ENCODE peak calls at places on chromosomes 7 and 10, in six cellular contexts. P is fibroblast of lung, Q is hepatocyte, K is left lung, R is suprapubic skin, D is prostate gland. J is an unnamed sample.
A peak's percentile ranks its signal among the peaks of the same experiment; 100 is the strongest.

GRCh38 chr10:59383436-59383835 is 21.1 kb upstream of the FAM13C start:
- DNase-seq in Q (no peak), K (no peak), R (no peak), D (no peak), P (peak; percentile 81), J (no peak)

GRCh38 chr7:95660023-95660434 is 63.7 kb upstream of the PDK4 start:
- DNase-seq in D (peak; percentile 11), K (no peak), P (peak; percentile 47), R (no peak), Q (peak; percentile 71), J (no peak)

GRCh38 chr10:46544989-46545791 is 11.3 kb downstream of the GPRIN2 start:
- DNase-seq in D (no peak), K (peak; percentile 31), P (no peak), R (peak; percentile 57), Q (no peak), J (no peak)

GRCh38 chr7:132942721-132943120 is 139.2 kb downstream of the CHCHD3 start:
- DNase-seq in K (no peak), P (no peak), D (no peak), Q (no peak), R (no peak), J (no peak)

GRCh38 chr10:59657724-59658123 is 51.9 kb downstream of the SLC16A9 start:
- DNase-seq in K (no peak), D (no peak), Q (no peak), R (no peak), P (no peak), J (peak; percentile 32)

GRCh38 chr10:108362956-108363355 is 1198.5 kb upstream of the SORCS1 start:
- DNase-seq in D (no peak), P (no peak), K (no peak), Q (no peak), R (no peak), J (no peak)

GRCh38 chr10:96124230-96125141 is 5.6 kb upstream of the ZNF518A start:
- DNase-seq in P (peak; percentile 59), K (peak; percentile 51), R (no peak), D (no peak), Q (peak; percentile 78), J (peak; percentile 8)

GRCh38 chr10:381346-381745 is 246.1 kb downstream of the ZMYND11 start:
- DNase-seq in R (no peak), D (no peak), P (no peak), Q (no peak), K (no peak), J (no peak)

GRCh38 chr7:138556771-138557484 is 96.9 kb downstream of the TRIM24 start:
- DNase-seq in Q (no peak), K (no peak), R (no peak), P (peak; percentile 13), D (no peak), J (no peak)

GRCh38 chr10:88243847-88244730 is 339.0 kb downstream of the RNLS start:
- DNase-seq in K (peak; percentile 43), D (no peak), P (peak; percentile 89), R (no peak), Q (peak; percentile 78), J (peak; percentile 32)

GRCh38 chr10:104246981-104247380 is 7.7 kb upstream of the GSTO1 start:
- DNase-seq in R (no peak), K (no peak), P (peak; percentile 80), D (no peak), Q (no peak), J (no peak)

GRCh38 chr7:111392976-111393762 is 169.1 kb downstream of the IMMP2L start:
- DNase-seq in D (no peak), Q (no peak), R (no peak), K (no peak), P (no peak), J (no peak)

GRCh38 chr10:62454696-62455451 is 80.7 kb downstream of the ZNF365 start:
- DNase-seq in P (peak; percentile 46), Q (peak; percentile 16), R (peak; percentile 64), K (no peak), D (no peak), J (peak; percentile 8)

GRCh38 chr10:49743464-49744075 is 18.6 kb downstream of the OGDHL start:
- DNase-seq in R (no peak), Q (no peak), D (no peak), P (no peak), K (no peak), J (no peak)

GRCh38 chr10:127867805-127868204 is 24.9 kb downstream of the CLRN3 start:
- DNase-seq in K (no peak), R (no peak), D (no peak), Q (no peak), P (no peak), J (no peak)

GRCh38 chr7:38819463-38819862 is 89.5 kb downstream of the VPS41 start:
- DNase-seq in K (no peak), R (no peak), P (no peak), D (no peak), Q (no peak), J (no peak)

GRCh38 chr10:533611-534566 is 155.6 kb downstream of the DIP2C start:
- DNase-seq in D (no peak), Q (no peak), P (no peak), R (no peak), K (no peak), J (no peak)

GRCh38 chr7:157693521-157694388 is 357.0 kb downstream of the DNAJB6 start:
- DNase-seq in K (no peak), P (no peak), R (no peak), Q (no peak), D (no peak), J (no peak)

GRCh38 chr7:70189261-70189660 is 591.0 kb downstream of the AUTS2 start:
- DNase-seq in P (no peak), D (no peak), Q (no peak), R (no peak), K (no peak), J (no peak)

GRCh38 chr7:12412407-12412806 is 8.7 kb upstream of the VWDE start:
- DNase-seq in P (no peak), D (no peak), Q (no peak), K (no peak), R (no peak), J (no peak)

GRCh38 chr10:117217196-117217761 is 20.0 kb downstream of the KCNK18 start:
- DNase-seq in P (no peak), D (no peak), R (peak; percentile 62), K (no peak), Q (peak; percentile 33), J (no peak)

GRCh38 chr10:129703287-129704137 is 236.5 kb downstream of the MGMT start:
- DNase-seq in D (no peak), P (no peak), Q (no peak), R (no peak), K (no peak), J (no peak)

GRCh38 chr7:4634166-4634565 is 47.9 kb upstream of the FOXK1 start:
- DNase-seq in P (peak; percentile 38), R (no peak), D (no peak), K (no peak), Q (no peak), J (no peak)

GRCh38 chr7:44065431-44066110 is at the start of gene PGAM2:
- DNase-seq in D (no peak), P (no peak), K (peak; percentile 32), Q (no peak), R (peak; percentile 62), J (peak; percentile 78)

GRCh38 chr10:16566202-16566805 is 44.6 kb upstream of the C1QL3 start:
- DNase-seq in Q (no peak), D (no peak), R (no peak), P (no peak), K (no peak), J (no peak)
- H3K4me1 ChIP-seq in Q (no peaks in the 10 kb centered on the region), D (no peaks in the 10 kb centered on the region), R (no peaks in the 10 kb centered on the region), P (no peaks in the 10 kb centered on the region), K (no peaks in the 10 kb centered on the region), J (no peaks in the 10 kb centered on the region)

GRCh38 chr10:131679926-131680325 is 220.9 kb upstream of the PPP2R2D start:
- DNase-seq in P (no peak), K (no peak), Q (no peak), D (no peak), R (no peak), J (no peak)
- H3K9me3 ChIP-seq in P (no peaks in the 10 kb centered on the region), K (no peaks in the 10 kb centered on the region), Q (no peaks in the 10 kb centered on the region), D (no peaks in the 10 kb centered on the region), R (no peaks in the 10 kb centered on the region), J (no peaks in the 10 kb centered on the region)

GRCh38 chr7:101124376-101125056 is 2.4 kb upstream of the SERPINE1 start:
- DNase-seq in K (no peak), R (no peak), Q (peak; percentile 66), P (peak; percentile 69), D (no peak), J (no peak)
- H3K4me3 ChIP-seq in K (no peak overlapping the region), R (no peak overlapping the region), Q (no peak overlapping the region), P (no peak overlapping the region), D (no peak overlapping the region), J (no peak overlapping the region)

GRCh38 chr10:102455893-102456471 is 4.6 kb upstream of the C10orf95 start:
- DNase-seq in R (no peak), K (peak; percentile 76), Q (peak; percentile 86), P (peak; percentile 93), D (no peak), J (peak; percentile 42)
- H3K4me1 ChIP-seq in R (peaks cover 16% of the 10 kb centered on the region), K (peaks cover 12% of the 10 kb centered on the region), Q (peaks cover 39% of the 10 kb centered on the region), P (peaks cover 17% of the 10 kb centered on the region), D (no peaks in the 10 kb centered on the region), J (peaks cover 38% of the 10 kb centered on the region)

GRCh38 chr10:131246775-131247174 is 64.7 kb downstream of the TCERG1L start:
- DNase-seq in R (peak; percentile 29), K (no peak), D (no peak), P (no peak), Q (no peak), J (no peak)

GRCh38 chr10:131244836-131245235 is 66.7 kb downstream of the TCERG1L start:
- DNase-seq in Q (no peak), K (no peak), D (no peak), R (no peak), P (no peak), J (no peak)

GRCh38 chr10:131246089-131246488 is 65.4 kb downstream of the TCERG1L start:
- DNase-seq in R (no peak), P (no peak), D (no peak), Q (no peak), K (no peak), J (no peak)

GRCh38 chr10:131247873-131248272 is 63.6 kb downstream of the TCERG1L start:
- DNase-seq in K (no peak), P (no peak), Q (no peak), D (no peak), R (peak; percentile 5), J (no peak)

DNA sequence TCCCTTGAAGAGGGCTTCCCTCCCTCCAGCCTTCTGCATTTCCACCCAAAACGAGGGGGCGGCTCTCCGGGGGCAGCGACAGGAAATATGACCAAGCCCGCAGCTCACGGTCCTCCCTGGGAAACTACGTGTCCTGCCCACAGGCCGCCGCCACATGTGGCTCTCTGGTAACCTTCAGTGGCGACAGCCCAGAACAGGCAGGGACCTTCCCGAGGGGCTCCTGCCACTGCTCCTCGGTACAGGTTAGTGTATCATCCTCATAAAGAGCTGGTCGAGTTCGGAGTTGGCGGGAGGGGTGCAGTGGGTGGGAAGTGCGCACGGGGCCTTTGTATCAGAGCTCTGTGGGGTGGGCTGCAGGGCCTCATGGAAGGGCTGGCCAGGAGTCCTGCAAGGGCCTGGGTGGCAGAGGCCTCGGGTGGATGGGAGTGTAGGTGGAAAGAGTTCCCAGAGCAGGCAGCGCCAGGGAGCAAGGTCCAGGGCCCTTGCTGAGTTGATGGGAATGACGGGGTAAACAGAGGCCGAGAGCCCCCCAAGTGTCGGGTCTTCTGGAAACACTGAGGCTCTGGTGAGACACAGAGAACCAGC is 66.0 kb downstream of the TCERG1L start:
- DNase-seq in K (no peak), P (no peak), Q (no peak), R (no peak), D (no peak), J (no peak)
- H3K9me3 ChIP-seq in K (no peaks in the 10 kb centered on the region), P (no peaks in the 10 kb centered on the region), Q (no peaks in the 10 kb centered on the region), R (no peaks in the 10 kb centered on the region), D (no peaks in the 10 kb centered on the region), J (no peaks in the 10 kb centered on the region)